ENCODE peak calls at places on chromosomes 1 and 21, in five cellular contexts. S is IMR-90, B is prostate gland, X is upper lobe of right lung, O is stomach. U is an unnamed sample. For H3K4me1, the result is how much of the 10 kb centered on the place peaks cover.

GRCh38 chr1:169925505-169926482 is 32.1 kb upstream of the SCYL3 start:
- DNase-seq in S (no peak), B (no peak), X (no peak), O (no peak), U (no peak)

GRCh38 chr1:3684031-3684430 is 31.7 kb downstream of the TP73 start:
- DNase-seq in S (no peak), B (no peak), X (no peak), O (peak), U (no peak)

GRCh38 chr1:153395136-153395685 is 4.3 kb upstream of the S100A8 start:
- DNase-seq in S (no peak), B (no peak), X (no peak), O (no peak), U (no peak)

GRCh38 chr1:87826639-87827345 is 498.1 kb downstream of the LMO4 start:
- DNase-seq in S (peak), B (no peak), X (no peak), O (no peak), U (no peak)

GRCh38 chr1:179881642-179882252 is 338 bp upstream of the TOR1AIP1 start:
- DNase-seq in S (peak), B (peak), X (no peak), O (peak), U (no peak)

GRCh38 chr1:242523968-242524570 is 428 bp downstream of the PLD5 start:
- DNase-seq in S (no peak), B (peak), X (peak), O (no peak), U (no peak)

GRCh38 chr1:9689011-9689706 is 37.6 kb downstream of the PIK3CD start:
- DNase-seq in S (peak), B (peak), X (peak), O (peak), U (peak)

GRCh38 chr1:178931843-178932551 is 61.1 kb upstream of the ANGPTL1 start:
- DNase-seq in S (peak), B (no peak), X (no peak), O (no peak), U (no peak)

GRCh38 chr1:88228153-88228552 is 455.9 kb upstream of the PKN2 start:
- DNase-seq in S (no peak), B (no peak), X (no peak), O (no peak), U (no peak)

GRCh38 chr1:188817814-188818213 is 1659.8 kb downstream of the BRINP3 start:
- DNase-seq in S (no peak), B (no peak), X (no peak), O (no peak), U (no peak)

GRCh38 chr1:14010431-14010830 is 310.4 kb downstream of the PRDM2 start:
- DNase-seq in S (no peak), B (no peak), X (no peak), O (no peak), U (no peak)

GRCh38 chr1:104991702-104992101 is 1242.0 kb downstream of the AMY1C start:
- DNase-seq in S (no peak), B (no peak), X (no peak), O (no peak), U (no peak)

GRCh38 chr1:144551107-144551542 is 41.6 kb upstream of the PPIAL4F start:
- DNase-seq in S (no peak), B (no peak), X (no peak), O (no peak), U (peak)

GRCh38 chr1:107590087-107590486 is 374.9 kb downstream of the VAV3 start:
- DNase-seq in S (no peak), B (no peak), X (no peak), O (no peak), U (no peak)

GRCh38 chr1:161258439-161259386 is at the start of gene PCP4L1:
- DNase-seq in S (peak), B (peak), X (peak), O (peak), U (no peak)

GRCh38 chr21:37036177-37036576 is 29.7 kb downstream of the RIPPLY3 start:
- DNase-seq in S (no peak), B (no peak), X (no peak), O (no peak), U (no peak)

GRCh38 chr1:76868154-76868882 is 1.0 kb downstream of the ST6GALNAC5 start:
- DNase-seq in S (peak), B (no peak), X (peak), O (peak), U (no peak)

GRCh38 chr1:236354330-236355147 is 39.5 kb upstream of the EDARADD start:
- DNase-seq in S (no peak), B (no peak), X (no peak), O (no peak), U (no peak)

GRCh38 chr1:22143065-22143514 is at the start of gene WNT4:
- DNase-seq in S (no peak), B (peak), X (peak), O (peak), U (no peak)

GRCh38 chr1:64581786-64582185 is 111.9 kb downstream of the CACHD1 start:
- DNase-seq in S (no peak), B (no peak), X (no peak), O (no peak), U (no peak)

GRCh38 chr1:145720556-145720877 is 1.2 kb downstream of the CD160 start:
- DNase-seq in S (peak), B (no peak), X (no peak), O (no peak), U (no peak)

GRCh38 chr1:15950763-15951295 is 25.1 kb downstream of the ZBTB17 start:
- DNase-seq in S (peak), B (no peak), X (no peak), O (no peak), U (no peak)

GRCh38 chr1:40839943-40840335 is 22.2 kb downstream of the CITED4 start:
- DNase-seq in S (no peak), B (no peak), X (no peak), O (no peak), U (no peak)

GRCh38 chr1:41851589-41851988 is 67.1 kb downstream of the HIVEP3 start:
- DNase-seq in S (peak), B (no peak), X (no peak), O (no peak), U (peak)

GRCh38 chr1:110243146-110243545 is 33.0 kb downstream of the KCNC4 start:
- DNase-seq in S (no peak), B (no peak), X (no peak), O (no peak), U (peak)

GRCh38 chr1:97930472-97930871 is 9.6 kb upstream of the DPYD start:
- DNase-seq in S (no peak), B (no peak), X (no peak), O (no peak), U (no peak)

GRCh38 chr1:248828845-248829244 is 3.1 kb upstream of the SH3BP5L start:
- DNase-seq in S (peak), B (no peak), X (no peak), O (no peak), U (no peak)

GRCh38 chr1:206725053-206725963 is 40.6 kb downstream of the MAPKAPK2 start:
- DNase-seq in S (peak), B (no peak), X (peak), O (peak), U (no peak)

GRCh38 chr1:8717148-8717547 is 100.3 kb downstream of the RERE start:
- DNase-seq in S (no peak), B (no peak), X (no peak), O (no peak), U (no peak)

GRCh38 chr1:111199881-111200801 is at the start of gene DENND2D:
- DNase-seq in S (no peak), B (no peak), X (peak), O (peak), U (no peak)

GRCh38 chr1:169259816-169260215 is 107.8 kb downstream of the NME7 start:
- DNase-seq in S (no peak), B (no peak), X (no peak), O (no peak), U (no peak)

GRCh38 chr1:182784556-182785171 is 4.9 kb upstream of the NPL start:
- DNase-seq in S (peak), B (peak), X (no peak), O (no peak), U (no peak)

GRCh38 chr1:85660541-85660940 is 47.7 kb downstream of the ZNHIT6 start:
- DNase-seq in S (no peak), B (no peak), X (no peak), O (no peak), U (no peak)

GRCh38 chr1:183374825-183375224 is 43.4 kb downstream of the NMNAT2 start:
- DNase-seq in S (no peak), B (no peak), X (no peak), O (no peak), U (no peak)

GRCh38 chr1:117846674-117847425 is 82.6 kb downstream of the GDAP2 start:
- DNase-seq in S (no peak), B (no peak), X (no peak), O (no peak), U (no peak)

GRCh38 chr1:156592910-156593732 is 1.5 kb downstream of the NAXE start:
- DNase-seq in S (no peak), B (no peak), X (no peak), O (no peak), U (no peak)

GRCh38 chr1:30748098-30748698 is 9.4 kb downstream of the LAPTM5 start:
- DNase-seq in S (no peak), B (peak), X (no peak), O (no peak), U (peak)

DNA sequence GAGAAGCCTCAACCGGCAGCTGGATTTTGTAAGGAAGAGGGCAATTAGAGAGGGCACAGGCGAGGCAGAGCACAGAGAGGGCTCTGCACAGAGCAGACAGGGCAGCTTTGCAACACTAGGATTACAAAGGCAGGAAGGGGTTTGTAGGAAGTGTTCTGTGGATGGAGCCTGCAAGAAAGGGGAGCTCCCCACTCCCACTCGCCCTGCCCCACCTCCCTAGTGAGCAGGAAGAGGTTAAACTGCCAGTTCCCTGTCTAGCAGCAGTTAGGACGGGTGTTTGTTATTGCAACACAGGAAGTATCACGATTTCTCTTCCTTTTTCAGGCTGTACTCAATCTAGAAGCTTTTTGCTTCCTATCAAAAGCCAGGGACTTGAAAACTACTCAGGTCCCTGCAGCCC is 63.3 kb upstream of the LRRC8D start:
- DNase-seq in S (peak), B (no peak), X (peak), O (no peak), U (no peak)
- H3K27ac ChIP-seq in S (no peak), B (no peak), X (peak), O (peak), U (no peak)

GRCh38 chr1:57327946-57328345 is 95.9 kb downstream of the DAB1 start:
- DNase-seq in S (no peak), B (no peak), X (no peak), O (no peak), U (no peak)
- H3K4me1 ChIP-seq in S (under half), B (under half), X (under half), O (under half), U (under half)

DNA sequence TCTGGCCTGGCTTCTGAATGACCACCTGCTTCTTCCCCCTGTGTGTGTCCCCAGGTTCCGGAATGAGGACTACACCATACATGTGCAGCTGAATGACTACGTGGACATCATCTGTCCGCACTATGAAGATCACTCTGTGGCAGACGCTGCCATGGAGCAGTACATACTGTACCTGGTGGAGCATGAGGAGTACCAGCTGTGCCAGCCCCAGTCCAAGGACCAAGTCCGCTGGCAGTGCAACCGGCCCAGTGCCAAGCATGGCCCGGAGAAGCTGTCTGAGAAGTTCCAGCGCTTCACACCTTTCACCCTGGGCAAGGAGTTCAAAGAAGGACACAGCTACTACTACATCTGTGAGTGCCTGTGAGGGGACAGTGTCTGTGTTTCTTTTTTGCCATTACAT is 3.6 kb downstream of the EFNA1 start:
- DNase-seq in S (no peak), B (peak), X (peak), O (peak), U (no peak)
- H3K4me3 ChIP-seq in S (no peak), B (no peak), X (peak), O (no peak), U (no peak)

DNA sequence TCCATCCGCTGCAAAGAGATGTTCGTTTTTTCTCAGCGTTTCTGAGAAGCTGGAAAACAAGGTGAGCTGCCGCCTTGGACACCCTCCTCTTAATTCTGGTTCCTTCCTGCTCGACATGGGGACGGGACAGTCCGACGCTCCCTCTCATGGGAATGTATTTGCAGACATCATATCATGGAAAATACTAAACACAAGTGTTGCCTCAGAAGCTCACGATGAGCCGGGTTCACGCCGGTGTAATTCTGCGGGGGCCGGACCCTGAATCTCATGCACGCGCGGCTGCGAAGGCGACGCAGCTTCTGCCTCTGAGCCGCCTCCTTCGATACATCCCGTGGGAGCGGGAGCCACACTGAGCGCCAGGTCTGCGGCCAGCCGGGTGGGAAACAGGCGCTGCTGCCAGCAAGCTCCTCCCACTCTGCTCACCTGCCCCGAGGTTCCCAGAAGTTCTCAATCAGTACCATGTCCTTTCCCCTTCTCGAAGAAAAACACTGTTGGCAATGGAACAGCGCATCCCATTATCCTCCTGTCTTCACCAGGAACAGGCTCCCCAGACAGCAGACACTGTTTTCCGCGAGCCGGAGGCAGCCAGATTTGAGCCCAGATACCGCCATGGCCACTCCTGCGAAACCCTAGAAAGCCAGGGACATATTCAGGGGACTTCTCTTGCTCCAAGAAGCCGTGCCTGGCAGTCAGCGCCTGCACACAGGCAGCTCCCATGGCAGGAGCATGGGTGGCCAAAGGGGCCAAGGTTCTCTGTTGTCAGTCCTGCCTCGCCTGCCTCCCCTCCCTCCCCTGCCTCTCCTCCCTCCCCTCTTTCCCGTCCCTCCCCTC is 98.0 kb downstream of the WDR4 start:
- DNase-seq in S (no peak), B (peak), X (peak), O (peak), U (no peak)
- H3K27ac ChIP-seq in S (no peak), B (no peak), X (no peak), O (peak), U (no peak)

DNA sequence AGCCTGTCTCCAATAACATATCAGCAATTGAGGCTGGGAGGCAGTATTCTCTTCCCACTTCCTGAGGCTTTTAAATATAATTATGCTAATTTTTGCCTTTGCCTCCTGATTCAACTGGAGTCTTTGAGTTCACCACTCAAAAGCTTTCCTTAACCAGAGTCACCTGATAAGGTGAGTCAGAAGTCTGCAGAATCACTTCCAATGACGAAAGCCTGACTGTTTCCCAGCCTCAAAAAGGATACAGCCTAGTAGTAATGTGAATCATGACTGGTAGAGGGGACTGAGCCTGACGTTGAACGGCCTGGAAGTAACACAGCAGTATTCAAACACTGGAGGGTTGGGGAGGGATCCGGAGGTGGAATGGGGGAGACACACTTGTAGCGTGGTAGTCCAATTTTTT is 10.4 kb upstream of the MRPL9 start:
- DNase-seq in S (peak), B (no peak), X (no peak), O (no peak), U (no peak)
- H3K4me1 ChIP-seq in S (under half), B (under half), X (under half), O (under half), U (under half)

DNA sequence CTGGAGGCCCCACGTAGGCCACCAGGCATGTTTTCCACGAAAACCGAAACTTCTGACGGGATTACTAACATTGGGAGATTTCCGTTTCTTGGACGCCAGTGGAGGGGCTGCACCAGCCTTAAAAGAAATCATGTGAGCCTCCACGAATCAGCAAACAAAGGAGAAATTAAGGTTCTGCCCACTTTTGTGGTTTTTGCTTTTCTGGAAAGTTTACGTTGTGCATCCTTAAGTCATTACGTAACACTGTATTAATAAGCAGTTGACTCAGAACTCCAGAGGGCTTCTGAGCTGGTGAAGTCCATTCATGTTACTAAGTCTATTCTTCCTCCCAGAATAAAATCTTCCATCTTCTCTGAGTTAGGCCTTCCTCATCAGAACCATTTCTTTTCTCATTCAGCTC is 168.5 kb downstream of the PSMG1 start:
- DNase-seq in S (peak), B (no peak), X (no peak), O (no peak), U (no peak)
- H3K4me3 ChIP-seq in S (peak), B (no peak), X (no peak), O (no peak), U (no peak)

U was measured in RWPE2.